ENCODE peak calls at places on chromosomes 4 and X, in seven cellular contexts. A is uterus; L is neuronal stem cell; V is CD8-positive, alpha-beta memory T cell; J is cardiac muscle cell; O is IMR-90; K is esophagus squamous epithelium. B is an unnamed sample. For H3K9me3 and H3K4me1, the result is how much of the 10 kb centered on the place peaks cover.

GRCh38 chr4:92234393-92235176 is 69.2 kb upstream of the GRID2 start:
- DNase-seq in V (no peak), J (no peak), L (no peak), O (peak), A (no peak), K (no peak), B (no peak)

GRCh38 chrX:75278991-75279390 is 5.1 kb downstream of the UPRT start:
- DNase-seq in V (no peak), J (no peak), K (no peak), O (no peak), A (no peak), L (no peak), B (no peak)

GRCh38 chrX:130285069-130285620 is 16.4 kb upstream of the ZNF280C start:
- DNase-seq in O (no peak), A (no peak), L (no peak), J (no peak), K (no peak), V (no peak), B (no peak)

GRCh38 chr4:17702666-17703065 is 78.8 kb downstream of the FAM184B start:
- DNase-seq in V (no peak), L (no peak), A (no peak), K (no peak), J (no peak), O (no peak), B (no peak)

GRCh38 chr4:22190855-22191254 is 242.3 kb upstream of the KCNIP4 start:
- DNase-seq in O (peak), J (no peak), A (no peak), V (no peak), L (no peak), K (no peak), B (no peak)

GRCh38 chr4:42654606-42655005 is 2.3 kb downstream of the ATP8A1 start:
- DNase-seq in L (no peak), A (peak), J (no peak), O (peak), K (no peak), V (no peak), B (no peak)

GRCh38 chr4:3489451-3489962 is 26.4 kb downstream of the DOK7 start:
- DNase-seq in K (no peak), J (no peak), V (no peak), A (no peak), O (no peak), L (no peak), B (no peak)

GRCh38 chr4:88219099-88219498 is 60.7 kb upstream of the ABCG2 start:
- DNase-seq in V (no peak), O (peak), L (peak), J (peak), K (no peak), A (no peak), B (peak)

GRCh38 chr4:25439913-25440477 is 62.9 kb downstream of the ANAPC4 start:
- DNase-seq in J (peak), A (peak), V (peak), O (peak), K (no peak), L (peak), B (no peak)
- H3K27ac ChIP-seq in J (peak), A (peak), V (no peak), O (no peak), K (no peak), L (no peak), B (no peak)

GRCh38 chrX:137550561-137551305 is 15.2 kb upstream of the ZIC3 start:
- DNase-seq in L (no peak), A (no peak), V (no peak), J (no peak), O (no peak), K (no peak), B (no peak)
- H3K9me3 ChIP-seq in L (under half), A (under half), V (under half), J (under half), O (under half), K (under half), B (under half)

GRCh38 chrX:131792356-131792749 is 230.7 kb upstream of the STK26 start:
- DNase-seq in A (peak), V (no peak), K (peak), O (peak), L (no peak), J (no peak), B (no peak)
- H3K4me1 ChIP-seq in A (under half), V (under half), K (under half), O (under half), L (under half), J (under half), B (under half)

GRCh38 chr4:101208171-101208570 is 139.2 kb downstream of the PPP3CA start:
- DNase-seq in V (no peak), O (no peak), A (no peak), J (no peak), L (no peak), K (no peak), B (no peak)

GRCh38 chr4:101211146-101211553 is 136.2 kb downstream of the PPP3CA start:
- DNase-seq in O (peak), V (no peak), A (no peak), J (no peak), L (no peak), K (no peak), B (no peak)

GRCh38 chr4:101210331-101210730 is 137.0 kb downstream of the PPP3CA start:
- DNase-seq in J (no peak), K (no peak), A (no peak), O (no peak), L (no peak), V (no peak), B (no peak)

GRCh38 chr4:101201421-101201820 is 145.9 kb downstream of the PPP3CA start:
- DNase-seq in J (peak), A (no peak), L (no peak), O (no peak), V (no peak), K (no peak), B (no peak)

GRCh38 chr4:101205878-101206277 is 141.4 kb downstream of the PPP3CA start:
- DNase-seq in L (no peak), V (peak), J (no peak), A (no peak), O (peak), K (no peak), B (peak)
- H3K27ac ChIP-seq in L (no peak), V (no peak), J (no peak), A (no peak), O (no peak), K (no peak), B (no peak)

DNA sequence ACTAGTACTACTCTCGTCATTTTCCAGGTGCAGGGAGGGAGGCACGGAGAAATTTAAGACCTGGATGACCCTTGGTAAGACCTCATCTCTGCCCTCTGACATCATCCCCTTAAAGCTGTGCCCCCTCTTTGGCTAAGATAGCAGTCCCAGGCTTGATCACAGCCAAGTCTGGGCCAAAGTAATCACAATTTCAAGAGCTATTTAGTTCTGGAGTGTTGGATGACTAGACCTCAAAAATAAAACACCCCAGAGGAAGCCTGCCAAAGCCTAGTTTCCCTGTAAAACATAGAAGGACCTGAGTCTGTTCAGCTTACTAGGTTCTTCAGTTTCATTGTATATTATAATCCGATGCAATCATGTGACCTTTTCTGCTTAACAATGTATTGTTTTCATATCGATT is 144.6 kb upstream of the ARHGEF9 start:
- DNase-seq in V (no peak), A (no peak), K (no peak), L (no peak), O (no peak), J (no peak), B (no peak)
- H3K9me3 ChIP-seq in V (under half), A (under half), K (under half), L (under half), O (under half), J (under half), B (under half)

DNA sequence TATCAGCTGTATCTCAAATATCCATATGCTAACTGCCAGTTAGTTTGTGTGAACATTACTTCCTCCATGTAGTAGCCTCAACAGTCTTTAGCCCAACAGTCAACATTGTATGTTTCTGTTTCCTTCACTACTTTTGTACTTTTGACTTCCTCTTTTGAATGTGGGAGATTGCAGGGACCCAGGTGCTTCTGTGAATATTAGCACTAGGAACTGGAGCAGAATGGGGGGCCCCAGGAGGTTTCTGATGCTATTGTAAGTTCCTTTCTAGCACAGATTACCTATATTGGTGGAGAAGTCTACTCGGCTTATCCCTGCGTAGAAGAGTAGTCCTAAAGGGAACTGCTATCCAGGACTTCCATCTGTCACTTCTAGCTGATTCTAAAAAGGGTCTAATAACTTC is 2.3 kb downstream of the PLAC8 start:
- DNase-seq in V (no peak), J (no peak), O (no peak), A (no peak), K (no peak), L (no peak), B (peak)
- H3K4me1 ChIP-seq in V (under half), J (under half), O (under half), A (under half), K (under half), L (under half), B (under half)

GRCh38 chr4:124212835-124213640 is 499.5 kb downstream of the ANKRD50 start:
- DNase-seq in A (peak), O (peak), J (no peak), L (no peak), V (no peak), K (no peak), B (no peak)
- H3K27ac ChIP-seq in A (peak), O (no peak), J (no peak), L (no peak), V (no peak), K (no peak), B (no peak)

GRCh38 chr4:77332696-77333270 is 175.8 kb downstream of the CCNG2 start:
- DNase-seq in J (no peak), L (no peak), A (no peak), V (no peak), K (no peak), O (no peak), B (no peak)
- H3K9me3 ChIP-seq in J (under half), L (under half), A (under half), V (under half), K (under half), O (under half), B (under half)

GRCh38 chrX:41333994-41334865 is at the start of gene DDX3X:
- DNase-seq in O (peak), L (peak), K (peak), J (peak), V (peak), A (peak), B (peak)

GRCh38 chrX:41336447-41336846 is 2.5 kb downstream of the DDX3X start:
- DNase-seq in L (no peak), J (no peak), O (no peak), V (no peak), A (no peak), K (no peak), B (no peak)

GRCh38 chrX:41334866-41335589 is 1.1 kb downstream of the DDX3X start:
- DNase-seq in J (no peak), L (no peak), V (peak), K (no peak), O (peak), A (peak), B (no peak)

GRCh38 chrX:41337140-41337539 is 3.2 kb downstream of the DDX3X start:
- DNase-seq in J (no peak), L (no peak), V (no peak), A (no peak), K (no peak), O (peak), B (no peak)

GRCh38 chrX:41335590-41336331 is 1.8 kb downstream of the DDX3X start:
- DNase-seq in K (no peak), L (no peak), V (no peak), J (no peak), A (no peak), O (peak), B (no peak)
- H3K4me1 ChIP-seq in K (under half), L (under half), V (under half), J (under half), A (under half), O (under half), B (under half)

B was measured in naive thymus-derived CD4-positive, alpha-beta T cell.